ENCODE peak calls at places on chromosomes 4 and X, in seven cellular contexts. O, A, E, Z, C, B and R are unnamed samples.

GRCh38 chr4:138859249-138859648 is 156.3 kb upstream of the NOCT start:
- DNase-seq in O (no peak), A (no peak), E (no peak), Z (no peak), C (no peak), B (no peak), R (no peak)

GRCh38 chr4:36310793-36311192 is 29.4 kb downstream of the DTHD1 start:
- DNase-seq in O (no peak), A (no peak), E (no peak), Z (no peak), C (no peak), B (no peak), R (no peak)

GRCh38 chr4:6750302-6751221 is 32.0 kb upstream of the KIAA0232 start:
- DNase-seq in O (no peak), A (no peak), E (no peak), Z (peak), C (no peak), B (no peak), R (no peak)

GRCh38 chr4:160319221-160319867 is 1216.5 kb downstream of the RAPGEF2 start:
- DNase-seq in O (no peak), A (no peak), E (peak), Z (no peak), C (peak), B (no peak), R (no peak)

GRCh38 chrX:129622757-129623301 is 31.9 kb downstream of the APLN start:
- DNase-seq in O (no peak), A (no peak), E (peak), Z (no peak), C (no peak), B (no peak), R (peak)

GRCh38 chrX:46376246-46376885 is 168.9 kb downstream of the ZNF674 start:
- DNase-seq in O (no peak), A (no peak), E (peak), Z (peak), C (peak), B (peak), R (no peak)

GRCh38 chr4:149785686-149786431 is 29.8 kb downstream of the IQCM start:
- DNase-seq in O (no peak), A (no peak), E (peak), Z (no peak), C (no peak), B (no peak), R (no peak)

GRCh38 chrX:25072247-25072646 is 56.5 kb upstream of the ARX start:
- DNase-seq in O (no peak), A (no peak), E (no peak), Z (no peak), C (no peak), B (no peak), R (no peak)

GRCh38 chr4:138891610-138892009 is 124.0 kb upstream of the NOCT start:
- DNase-seq in O (no peak), A (no peak), E (no peak), Z (no peak), C (no peak), B (no peak), R (no peak)

GRCh38 chr4:169440446-169440845 is 169.7 kb upstream of the SH3RF1 start:
- DNase-seq in O (no peak), A (no peak), E (no peak), Z (no peak), C (no peak), B (no peak), R (no peak)

GRCh38 chr4:67393699-67394281 is 151.5 kb downstream of the CENPC start:
- DNase-seq in O (no peak), A (no peak), E (peak), Z (no peak), C (peak), B (peak), R (peak)

GRCh38 chrX:73525928-73526690 is 36.9 kb upstream of the CHIC1 start:
- DNase-seq in O (no peak), A (no peak), E (no peak), Z (no peak), C (no peak), B (no peak), R (no peak)

GRCh38 chrX:14964500-14964899 is 91.3 kb downstream of the MOSPD2 start:
- DNase-seq in O (no peak), A (no peak), E (peak), Z (peak), C (peak), B (no peak), R (no peak)

GRCh38 chr4:90127223-90127705 is at the start of gene CCSER1:
- DNase-seq in O (peak), A (no peak), E (peak), Z (peak), C (peak), B (peak), R (no peak)

GRCh38 chrX:10397349-10397748 is 223.0 kb downstream of the MID1 start:
- DNase-seq in O (no peak), A (no peak), E (no peak), Z (no peak), C (no peak), B (no peak), R (no peak)

GRCh38 chr4:77994194-77994721 is 62.9 kb upstream of the FRAS1 start:
- DNase-seq in O (peak), A (peak), E (peak), Z (peak), C (peak), B (no peak), R (peak)

GRCh38 chrX:87900320-87900908 is 382.8 kb downstream of the KLHL4 start:
- DNase-seq in O (no peak), A (no peak), E (peak), Z (peak), C (no peak), B (no peak), R (no peak)

GRCh38 chr4:153759407-153760226 is at the start of gene RNF175:
- DNase-seq in O (peak), A (no peak), E (peak), Z (no peak), C (no peak), B (no peak), R (no peak)

GRCh38 chr4:114226178-114226577 is 246.7 kb upstream of the ARSJ start:
- DNase-seq in O (no peak), A (no peak), E (no peak), Z (no peak), C (no peak), B (no peak), R (no peak)

GRCh38 chr4:54719378-54719777 is 61.6 kb downstream of the KIT start:
- DNase-seq in O (no peak), A (no peak), E (no peak), Z (no peak), C (no peak), B (no peak), R (no peak)

GRCh38 chr4:48223633-48224295 is 45.9 kb downstream of the TEC start:
- DNase-seq in O (no peak), A (no peak), E (peak), Z (no peak), C (peak), B (no peak), R (no peak)

GRCh38 chr4:184805462-184806245 is 20.1 kb downstream of the ACSL1 start:
- DNase-seq in O (no peak), A (no peak), E (no peak), Z (peak), C (no peak), B (peak), R (no peak)

GRCh38 chrX:48761674-48762471 is at the start of gene GLOD5:
- DNase-seq in O (peak), A (no peak), E (peak), Z (peak), C (peak), B (no peak), R (no peak)

GRCh38 chrX:56033495-56034180 is 198.5 kb upstream of the KLF8 start:
- DNase-seq in O (no peak), A (no peak), E (no peak), Z (no peak), C (no peak), B (no peak), R (no peak)

GRCh38 chrX:38552721-38553120 is 8.6 kb upstream of the TSPAN7 start:
- DNase-seq in O (no peak), A (no peak), E (no peak), Z (peak), C (no peak), B (no peak), R (no peak)

GRCh38 chr4:182556576-182556975 is 313.4 kb downstream of the TENM3 start:
- DNase-seq in O (no peak), A (no peak), E (no peak), Z (no peak), C (no peak), B (no peak), R (no peak)

GRCh38 chr4:1656132-1656531 is 28.0 kb downstream of the FAM53A start:
- DNase-seq in O (no peak), A (no peak), E (no peak), Z (no peak), C (no peak), B (no peak), R (no peak)

GRCh38 chr4:7361256-7361655 is 73.5 kb downstream of the PSAPL1 start:
- DNase-seq in O (no peak), A (no peak), E (no peak), Z (no peak), C (no peak), B (no peak), R (no peak)

GRCh38 chr4:120808475-120809141 is 113.9 kb downstream of the PRDM5 start:
- DNase-seq in O (no peak), A (no peak), E (no peak), Z (no peak), C (no peak), B (no peak), R (no peak)

GRCh38 chrX:129585691-129586090 is 45.6 kb downstream of the OCRL start:
- DNase-seq in O (no peak), A (no peak), E (no peak), Z (no peak), C (no peak), B (no peak), R (no peak)

GRCh38 chrX:26649534-26649933 is 433.6 kb downstream of the MAGEB5 start:
- DNase-seq in O (no peak), A (no peak), E (peak), Z (no peak), C (peak), B (no peak), R (peak)

GRCh38 chr4:185082549-185082948 is 60.5 kb upstream of the SLC25A4 start:
- DNase-seq in O (no peak), A (no peak), E (peak), Z (no peak), C (no peak), B (no peak), R (no peak)

GRCh38 chr4:183723561-183724228 is 64.6 kb downstream of the TRAPPC11 start:
- DNase-seq in O (no peak), A (no peak), E (no peak), Z (no peak), C (no peak), B (no peak), R (no peak)

GRCh38 chrX:38400401-38400910 is 48.1 kb downstream of the OTC start:
- DNase-seq in O (no peak), A (no peak), E (no peak), Z (no peak), C (no peak), B (no peak), R (no peak)

GRCh38 chrX:40173662-40174593 is 76.2 kb upstream of the BCOR start:
- DNase-seq in O (no peak), A (no peak), E (peak), Z (peak), C (peak), B (no peak), R (no peak)

GRCh38 chr4:137390141-137390540 is 142.2 kb downstream of the PCDH18 start:
- DNase-seq in O (no peak), A (no peak), E (no peak), Z (no peak), C (no peak), B (no peak), R (no peak)

GRCh38 chr4:139018971-139019758 is 3.6 kb downstream of the NOCT start:
- DNase-seq in O (no peak), A (no peak), E (peak), Z (no peak), C (no peak), B (no peak), R (no peak)